ENCODE peak calls at places on chromosomes 1 and 21, in six cellular contexts. P is PC-3, K is progenitor cell of endocrine pancreas, E is heart right ventricle, B is tibial artery, U is HFFc6. I is an unnamed sample.

GRCh38 chr1:228359613-228360532 is 46.8 kb downstream of the TRIM11 start:
- DNase-seq in P (no peak), B (no peak), U (no peak), E (no peak), K (no peak), I (no peak)

GRCh38 chr1:150579110-150579954 is at the start of gene MCL1:
- DNase-seq in E (peak; percentile 96), B (peak; percentile 97), P (peak; percentile 99), U (peak; percentile 98), K (peak; percentile 85), I (peak; percentile 94)

GRCh38 chr1:90959352-90960206 is 62.3 kb downstream of the ZNF644 start:
- DNase-seq in B (no peak), K (no peak), E (no peak), U (peak; percentile 24), P (peak; percentile 51), I (no peak)

GRCh38 chr21:44905725-44906084 is 15.0 kb downstream of the ITGB2 start:
- DNase-seq in K (no peak), U (no peak), P (no peak), B (no peak), E (no peak), I (no peak)

GRCh38 chr1:209183195-209183594 is 400.3 kb upstream of the CAMK1G start:
- DNase-seq in E (no peak), P (no peak), U (no peak), B (no peak), K (no peak), I (no peak)

GRCh38 chr1:14320518-14320917 is 278.0 kb upstream of the KAZN start:
- DNase-seq in B (no peak), E (no peak), U (no peak), K (no peak), P (peak; percentile 95), I (no peak)

GRCh38 chr1:202349263-202349928 is 897 bp downstream of the PPP1R12B start:
- DNase-seq in K (no peak), U (peak; percentile 88), P (peak; percentile 2), B (no peak), E (peak; percentile 48), I (peak; percentile 38)

GRCh38 chr1:221921936-221922335 is 180.0 kb upstream of the DUSP10 start:
- DNase-seq in K (no peak), U (no peak), E (no peak), P (peak; percentile 57), B (no peak), I (no peak)

GRCh38 chr1:181483084-181483559 is at the start of gene CACNA1E:
- DNase-seq in B (no peak), U (no peak), P (no peak), K (no peak), E (no peak), I (no peak)

GRCh38 chr1:6183520-6183989 is 3.4 kb upstream of the CHD5 start:
- DNase-seq in B (no peak), E (no peak), P (peak; percentile 74), U (peak; percentile 25), K (no peak), I (no peak)

GRCh38 chr21:33760641-33761103 is 118.4 kb downstream of the ITSN1 start:
- DNase-seq in E (no peak), P (no peak), B (no peak), K (no peak), U (peak; percentile 68), I (no peak)

GRCh38 chr21:33698088-33698487 is 55.8 kb downstream of the ITSN1 start:
- DNase-seq in B (no peak), K (no peak), U (no peak), E (no peak), P (no peak), I (no peak)

GRCh38 chr1:161085165-161085564 is 4.2 kb downstream of the NECTIN4 start:
- DNase-seq in B (no peak), U (no peak), E (no peak), K (no peak), P (no peak), I (no peak)

GRCh38 chr1:42758641-42759040 is 8.2 kb downstream of the P3H1 start:
- DNase-seq in E (no peak), P (no peak), U (no peak), K (no peak), B (no peak), I (no peak)

GRCh38 chr1:30756545-30757195 is 904 bp downstream of the LAPTM5 start:
- DNase-seq in P (peak; percentile 85), U (peak; percentile 82), B (peak; percentile 86), E (peak; percentile 46), K (no peak), I (peak; percentile 88)

GRCh38 chr21:34579411-34579810 is 35.5 kb downstream of the RCAN1 start:
- DNase-seq in B (no peak), K (no peak), U (peak; percentile 81), E (no peak), P (peak; percentile 71), I (no peak)

GRCh38 chr1:221419513-221420088 is 322.3 kb downstream of the DUSP10 start:
- DNase-seq in B (no peak), E (no peak), P (peak; percentile 41), K (no peak), U (peak; percentile 69), I (no peak)

GRCh38 chr21:37862536-37862935 is 53.7 kb downstream of the KCNJ6 start:
- DNase-seq in E (peak; percentile 22), B (no peak), P (peak; percentile 39), U (peak; percentile 25), K (no peak), I (no peak)

GRCh38 chr1:156646738-156647211 is 4.9 kb downstream of the BCAN start:
- DNase-seq in U (no peak), K (no peak), E (no peak), B (no peak), P (no peak), I (no peak)

GRCh38 chr1:43450251-43451070 is 3.3 kb downstream of the HYI start:
- DNase-seq in K (no peak), B (no peak), U (no peak), E (no peak), P (no peak), I (no peak)

GRCh38 chr1:46643368-46643775 is 24.8 kb downstream of the ATPAF1 start:
- DNase-seq in B (no peak), P (peak; percentile 98), K (no peak), U (peak; percentile 94), E (no peak), I (no peak)

GRCh38 chr21:42417533-42417932 is 13.8 kb downstream of the UBASH3A start:
- DNase-seq in B (no peak), E (no peak), K (no peak), P (no peak), U (no peak), I (peak; percentile 76)

GRCh38 chr1:167683226-167683625 is 38.6 kb upstream of the MPZL1 start:
- DNase-seq in K (no peak), P (peak; percentile 14), E (no peak), U (no peak), B (no peak), I (no peak)

GRCh38 chr1:185966487-185966886 is 232.3 kb downstream of the HMCN1 start:
- DNase-seq in E (no peak), U (no peak), B (no peak), K (no peak), P (no peak), I (no peak)

GRCh38 chr1:5882367-5883128 is 109.7 kb downstream of the NPHP4 start:
- DNase-seq in B (no peak), E (no peak), K (no peak), P (no peak), U (no peak), I (no peak)

GRCh38 chr1:163166886-163167555 is 35.7 kb downstream of the RGS5 start:
- DNase-seq in E (no peak), K (no peak), B (no peak), U (no peak), P (no peak), I (no peak)

DNA sequence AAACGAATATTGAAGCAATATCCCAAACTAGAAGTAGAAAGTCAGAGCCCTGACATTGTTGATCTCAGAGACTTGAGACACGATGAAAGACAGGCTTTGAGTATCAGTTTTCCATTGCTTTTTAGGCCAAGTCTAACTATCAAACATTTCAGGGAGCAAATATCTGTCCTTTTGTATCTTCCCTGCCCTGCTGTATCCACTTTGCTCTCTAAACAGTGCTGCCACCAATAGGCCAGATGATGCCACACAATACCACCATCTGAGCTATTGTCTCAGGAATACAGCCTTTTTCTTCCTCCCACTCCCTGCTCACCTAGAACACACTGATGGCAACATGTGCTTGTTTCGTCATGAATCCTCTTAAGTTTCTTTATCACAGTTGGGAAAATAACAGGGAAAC is 62.6 kb upstream of the SPAG17 start:
- DNase-seq in K (no peak), P (peak; percentile 47), E (no peak), B (no peak), U (peak; percentile 9), I (no peak)
- TF ChIP-seq CTCF in K (peak; percentile 26), P (peak; percentile 64), E (no peak), B (no peak), U (peak; percentile 63), I (no peak)

DNA sequence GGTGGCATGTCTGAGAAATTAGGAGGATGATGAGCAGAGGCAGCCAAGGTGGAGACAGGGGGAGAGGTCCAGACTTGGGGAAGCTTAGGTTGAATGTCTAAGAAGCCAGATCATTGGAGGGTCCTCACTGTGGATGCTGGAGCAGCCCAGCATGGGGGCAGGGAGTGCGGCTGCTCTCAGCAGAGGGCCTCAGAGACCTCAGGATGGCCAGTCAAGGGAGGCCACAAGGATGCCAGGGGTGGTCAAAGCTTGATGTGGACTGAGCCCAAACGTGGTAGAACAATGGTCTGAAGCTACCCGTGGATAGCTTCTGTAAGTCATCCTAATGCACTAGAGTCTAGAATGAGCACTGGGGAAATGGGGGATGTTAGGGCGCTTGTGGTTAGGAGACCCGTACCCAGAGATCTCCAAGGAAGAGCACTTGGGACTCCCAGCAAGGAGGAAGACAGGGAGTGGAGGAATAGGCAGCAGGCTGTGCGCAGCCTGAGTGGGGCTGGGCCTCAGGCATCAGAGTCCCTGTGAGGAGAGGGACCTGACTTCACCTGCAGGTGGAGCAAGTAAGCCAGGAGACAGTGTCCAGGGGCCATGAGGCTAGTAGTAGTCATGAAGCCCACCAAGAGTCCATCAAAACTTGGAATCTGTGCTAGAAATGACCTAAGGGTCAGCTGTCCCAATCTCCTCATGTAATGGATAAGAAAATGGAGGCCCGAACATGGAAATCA is 4.3 kb upstream of the S100A9 start:
- DNase-seq in U (peak; percentile 3), E (no peak), B (no peak), P (peak; percentile 65), K (no peak), I (peak; percentile 16)
- TF ChIP-seq CTCF in U (peak; percentile 65), E (peak; percentile 17), B (no peak), P (peak; percentile 90), K (peak; percentile 57), I (no peak)

DNA sequence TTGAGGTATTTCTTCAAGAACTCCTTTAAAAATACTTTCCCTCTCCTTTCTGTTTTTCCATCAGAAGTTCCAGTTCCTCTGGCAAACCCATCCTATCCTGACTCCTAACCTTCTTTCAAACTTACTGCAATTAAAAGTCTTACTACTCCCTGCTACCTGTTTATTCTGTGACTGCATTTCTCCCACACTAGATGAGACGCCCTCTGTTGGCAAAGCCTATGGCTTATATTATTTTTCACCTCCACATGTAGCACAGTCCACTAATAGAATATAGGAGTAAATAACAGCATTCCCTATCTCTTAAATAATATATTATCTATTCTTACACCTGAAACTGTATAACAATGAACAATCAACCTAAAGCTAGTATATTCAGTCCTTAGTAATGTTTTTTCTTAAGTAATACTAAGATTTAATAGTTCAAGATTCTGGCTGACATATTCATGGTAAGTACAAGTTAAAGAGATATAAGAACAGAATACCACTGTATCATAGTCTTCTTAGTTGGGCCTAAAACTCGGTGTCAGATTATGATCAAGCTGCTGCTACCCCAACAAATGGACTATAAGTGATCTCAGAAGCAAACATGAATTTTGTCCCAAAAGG is 54.8 kb downstream of the RAB3GAP2 start:
- DNase-seq in K (no peak), B (no peak), U (no peak), P (peak; percentile 68), E (no peak), I (no peak)
- TF ChIP-seq CTCF in K (peak; percentile 49), B (no peak), U (peak; percentile 64), P (peak; percentile 94), E (no peak), I (no peak)

GRCh38 chr1:214540324-214540723 is 11.1 kb downstream of the PTPN14 start:
- DNase-seq in E (peak; percentile 30), B (no peak), P (no peak), U (no peak), K (no peak), I (no peak)
- TF ChIP-seq CTCF in E (no peak), B (no peak), P (no peak), U (no peak), K (no peak), I (no peak)

I was measured in activated CD8-positive, alpha-beta T cell treated with anti-CD3 and anti-CD28 coated beads for 36 hours.